ENCODE peak calls at places on chromosomes 5 and 9, in five cellular contexts. X is stimulated activated CD4-positive, alpha-beta T cell treated with anti-CD3 and anti-CD28 coated beads, Interleukin-4, amount 100 ng/mL, for 24 hours; F is anterior cingulate cortex; V is progenitor cell of endocrine pancreas; M is globus pallidus. D is an unnamed sample.

GRCh38 chr9:32136700-32137339 is 247.6 kb upstream of the ACO1 start:
- DNase-seq in V (no peak), M (no peak), F (no peak), X (no peak), D (no peak)

GRCh38 chr5:58940446-58940845 is 357.6 kb downstream of the RAB3C start:
- DNase-seq in F (no peak), V (no peak), X (no peak), M (no peak), D (no peak)

GRCh38 chr5:170411100-170411499 is 21.9 kb upstream of the KCNMB1 start:
- DNase-seq in F (no peak), V (no peak), X (no peak), M (no peak), D (no peak)

GRCh38 chr5:150503977-150504620 is 3.8 kb upstream of the NDST1 start:
- DNase-seq in F (peak), M (peak), X (no peak), V (no peak), D (no peak)

GRCh38 chr9:112887377-112887776 is 3.3 kb downstream of the SLC46A2 start:
- DNase-seq in X (no peak), M (peak), F (no peak), V (no peak), D (no peak)

GRCh38 chr5:37664551-37664950 is 175.3 kb downstream of the GDNF start:
- DNase-seq in V (no peak), X (no peak), F (no peak), M (no peak), D (no peak)

GRCh38 chr9:38401994-38402393 is 9.5 kb downstream of the ALDH1B1 start:
- DNase-seq in V (no peak), X (no peak), M (no peak), F (no peak), D (no peak)

GRCh38 chr9:15389636-15390035 is 33.0 kb upstream of the SNAPC3 start:
- DNase-seq in X (no peak), F (no peak), M (no peak), V (no peak), D (no peak)

GRCh38 chr5:114055810-114056476 is 305.9 kb upstream of the KCNN2 start:
- DNase-seq in F (no peak), X (no peak), V (peak), M (no peak), D (peak)

GRCh38 chr9:103444157-103444556 is 449.0 kb downstream of the CYLC2 start:
- DNase-seq in F (no peak), X (no peak), M (no peak), V (no peak), D (no peak)

GRCh38 chr5:172186114-172186695 is 1.8 kb downstream of the STK10 start:
- DNase-seq in X (no peak), F (no peak), V (no peak), M (no peak), D (no peak)

GRCh38 chr5:31819926-31820516 is 181.1 kb downstream of the PDZD2 start:
- DNase-seq in X (no peak), F (no peak), V (no peak), M (no peak), D (no peak)

GRCh38 chr9:21160178-21160577 is 6.3 kb downstream of the IFNA21 start:
- DNase-seq in F (no peak), V (no peak), X (no peak), M (no peak), D (no peak)

GRCh38 chr9:137670391-137671195 is 51.8 kb downstream of the EHMT1 start:
- DNase-seq in X (no peak), V (peak), F (no peak), M (no peak), D (peak)

GRCh38 chr5:8845316-8845715 is 700.6 kb downstream of the SEMA5A start:
- DNase-seq in M (no peak), V (no peak), X (no peak), F (no peak), D (no peak)